ENCODE peak calls at places on chromosomes 5 and 9, in six cellular contexts. G is A549, N is endothelial cell of umbilical vein, B is prostate gland, T is ovary, H is tibial nerve. O is an unnamed sample.

GRCh38 chr5:4220016-4220415 is 624.4 kb downstream of the IRX1 start:
- DNase-seq in G (no peak), N (no peak), B (no peak), T (no peak), H (no peak), O (no peak)

GRCh38 chr9:123102380-123103113 is 69.1 kb downstream of the GPR21 start:
- DNase-seq in G (no peak), N (peak), B (peak), T (no peak), H (no peak), O (peak)

GRCh38 chr9:136860529-136860928 is 5.6 kb downstream of the EDF1 start:
- DNase-seq in G (no peak), N (no peak), B (no peak), T (no peak), H (no peak), O (no peak)

GRCh38 chr9:131227112-131228058 is 48.9 kb downstream of the FAM78A start:
- DNase-seq in G (no peak), N (peak), B (peak), T (peak), H (peak), O (peak)

GRCh38 chr5:14628346-14628745 is 36.2 kb upstream of the OTULIN start:
- DNase-seq in G (peak), N (peak), B (peak), T (peak), H (peak), O (peak)

GRCh38 chr9:110767559-110768063 is 99.0 kb downstream of the MUSK start:
- DNase-seq in G (no peak), N (no peak), B (no peak), T (peak), H (peak), O (no peak)

GRCh38 chr9:81535542-81536241 is 153.7 kb downstream of the TLE1 start:
- DNase-seq in G (peak), N (no peak), B (no peak), T (no peak), H (no peak), O (no peak)

GRCh38 chr5:112004867-112005532 is 248.0 kb upstream of the NREP start:
- DNase-seq in G (no peak), N (peak), B (no peak), T (no peak), H (no peak), O (no peak)

GRCh38 chr5:128844354-128844923 is 120.8 kb upstream of the SLC27A6 start:
- DNase-seq in G (peak), N (peak), B (no peak), T (no peak), H (no peak), O (no peak)

GRCh38 chr5:91283899-91284298 is 99.2 kb downstream of the ARRDC3 start:
- DNase-seq in G (no peak), N (peak), B (peak), T (no peak), H (peak), O (no peak)

GRCh38 chr5:1515921-1516571 is 7.7 kb downstream of the LPCAT1 start:
- DNase-seq in G (peak), N (no peak), B (no peak), T (peak), H (no peak), O (no peak)

GRCh38 chr9:98983295-98984268 is 39.9 kb downstream of the COL15A1 start:
- DNase-seq in G (no peak), N (no peak), B (no peak), T (no peak), H (no peak), O (no peak)

GRCh38 chr9:107948086-107948485 is 458.5 kb upstream of the KLF4 start:
- DNase-seq in G (no peak), N (no peak), B (no peak), T (no peak), H (no peak), O (no peak)

GRCh38 chr9:33823801-33824200 is 6.8 kb downstream of the UBE2R2 start:
- DNase-seq in G (no peak), N (no peak), B (no peak), T (no peak), H (no peak), O (no peak)

GRCh38 chr9:86434039-86434726 is 80.0 kb upstream of the TUT7 start:
- DNase-seq in G (peak), N (peak), B (peak), T (peak), H (peak), O (no peak)

GRCh38 chr5:122515709-122516431 is 203.8 kb downstream of the SNCAIP start:
- DNase-seq in G (peak), N (peak), B (peak), T (peak), H (peak), O (peak)

GRCh38 chr5:75089137-75089536 is 36.8 kb upstream of the GCNT4 start:
- DNase-seq in G (no peak), N (no peak), B (no peak), T (no peak), H (no peak), O (no peak)

GRCh38 chr5:57174128-57174849 is 430 bp downstream of the GPBP1 start:
- DNase-seq in G (no peak), N (peak), B (no peak), T (no peak), H (no peak), O (no peak)

GRCh38 chr5:127871448-127872153 is 168.4 kb downstream of the CCDC192 start:
- DNase-seq in G (no peak), N (peak), B (no peak), T (no peak), H (no peak), O (no peak)

GRCh38 chr5:14036947-14037346 is 92.5 kb upstream of the DNAH5 start:
- DNase-seq in G (peak), N (peak), B (no peak), T (no peak), H (no peak), O (no peak)

GRCh38 chr9:79104216-79104615 is 467.5 kb upstream of the TLE4 start:
- DNase-seq in G (no peak), N (no peak), B (no peak), T (no peak), H (no peak), O (no peak)

GRCh38 chr5:170623576-170624181 is 119.9 kb downstream of the KCNIP1 start:
- DNase-seq in G (peak), N (peak), B (peak), T (no peak), H (no peak), O (peak)

GRCh38 chr5:80216753-80217596 is 38.9 kb downstream of the SERINC5 start:
- DNase-seq in G (no peak), N (no peak), B (peak), T (peak), H (no peak), O (peak)

GRCh38 chr5:133277744-133278143 is 225.9 kb downstream of the HSPA4 start:
- DNase-seq in G (no peak), N (no peak), B (no peak), T (no peak), H (no peak), O (no peak)

DNA sequence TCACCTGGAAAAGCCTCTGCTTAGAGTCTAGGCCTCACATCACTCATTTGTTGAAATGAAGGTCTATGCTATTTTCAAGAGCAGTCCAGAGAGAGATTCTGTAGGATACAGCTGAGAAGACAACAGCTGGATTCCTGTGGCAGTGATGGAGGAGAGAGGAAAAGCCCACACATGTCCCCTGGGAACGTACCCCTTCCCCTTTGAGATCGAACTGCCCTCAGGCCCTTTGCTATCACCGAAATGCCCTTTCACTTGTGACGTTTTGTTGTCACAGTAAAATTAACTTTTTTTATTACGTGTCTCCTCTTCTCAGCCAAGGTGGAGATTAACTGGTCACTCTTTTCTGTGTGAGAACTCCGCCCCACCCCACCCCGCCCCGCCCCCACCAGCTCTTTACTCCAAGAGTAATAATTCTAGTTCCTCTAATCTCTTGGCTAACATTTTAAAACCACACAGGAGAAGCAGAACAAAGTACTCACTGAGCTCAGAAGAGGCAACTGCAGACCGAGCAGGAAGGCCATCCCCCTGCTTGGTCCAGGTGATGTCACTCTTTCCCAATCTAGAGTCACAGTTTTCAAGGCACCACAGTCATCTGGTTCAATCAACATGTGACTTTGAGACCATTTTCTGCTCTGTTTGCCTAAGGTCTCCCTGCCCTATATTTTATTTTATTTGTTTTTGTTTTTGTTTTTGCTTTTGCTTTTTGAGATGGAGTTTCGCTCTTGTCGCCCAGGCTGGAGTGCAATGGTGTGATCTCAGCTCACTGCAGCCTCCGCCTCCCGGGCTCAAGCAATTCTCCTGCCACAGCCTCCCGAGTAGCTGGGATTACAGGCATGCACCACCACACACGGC is 105.6 kb downstream of the SUSD1 start:
- DNase-seq in G (no peak), N (no peak), B (no peak), T (no peak), H (no peak), O (no peak)
- TF ChIP-seq CTCF in G (no peak), N (no peak), B (no peak), T (no peak), H (no peak), O (no peak)

GRCh38 chr9:37471942-37472679 is 6.9 kb upstream of the ZBTB5 start:
- DNase-seq in G (peak), N (peak), B (peak), T (no peak), H (peak), O (peak)
- H3K4me3 ChIP-seq in G (peak), N (peak), B (peak), T (peak), H (peak), O (peak)

GRCh38 chr9:120531683-120532300 is 48.2 kb downstream of the CDK5RAP2 start:
- DNase-seq in G (peak), N (peak), B (no peak), T (no peak), H (no peak), O (peak)

GRCh38 chr9:120532891-120533290 is 47.1 kb downstream of the CDK5RAP2 start:
- DNase-seq in G (no peak), N (no peak), B (no peak), T (no peak), H (no peak), O (no peak)

GRCh38 chr9:120534266-120534665 is 45.7 kb downstream of the CDK5RAP2 start:
- DNase-seq in G (no peak), N (no peak), B (no peak), T (no peak), H (no peak), O (no peak)

GRCh38 chr9:120536094-120536493 is 43.9 kb downstream of the CDK5RAP2 start:
- DNase-seq in G (no peak), N (no peak), B (no peak), T (no peak), H (no peak), O (no peak)

DNA sequence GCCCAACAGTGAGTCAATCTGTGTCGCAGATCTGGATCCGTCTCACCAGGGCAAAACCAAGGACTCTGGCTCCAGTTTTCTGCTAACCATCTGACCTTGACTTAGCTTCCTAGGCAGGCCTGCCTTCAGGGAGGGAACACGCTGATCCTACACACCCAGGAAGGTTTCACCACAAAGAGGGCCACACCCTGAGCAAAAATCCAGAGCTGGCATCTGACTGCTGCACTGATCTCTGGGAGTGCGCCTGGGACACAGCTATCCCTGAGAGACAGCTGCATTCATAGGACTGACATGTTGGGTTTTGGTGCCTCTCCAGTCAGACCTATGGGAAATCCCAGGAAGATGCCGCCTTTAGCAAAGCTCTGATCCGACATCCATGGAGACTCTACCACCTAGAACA is 47.5 kb downstream of the CDK5RAP2 start:
- DNase-seq in G (peak), N (no peak), B (peak), T (no peak), H (peak), O (no peak)
- TF ChIP-seq POLR2A in G (no peak), N (no peak), B (no peak), T (no peak), H (no peak), O (no peak)

GRCh38 chr5:60846298-60846697 is 2.2 kb upstream of the ELOVL7 start:
- DNase-seq in G (no peak), N (no peak), B (no peak), T (no peak), H (no peak), O (no peak)

GRCh38 chr5:60843693-60844428 is at the start of gene ELOVL7:
- DNase-seq in G (peak), N (peak), B (peak), T (no peak), H (no peak), O (peak)

GRCh38 chr5:60841361-60841760 is 2.7 kb downstream of the ELOVL7 start:
- DNase-seq in G (no peak), N (no peak), B (no peak), T (no peak), H (no peak), O (peak)

GRCh38 chr5:60844429-60844890 is 391 bp upstream of the ELOVL7 start:
- DNase-seq in G (peak), N (no peak), B (no peak), T (no peak), H (no peak), O (no peak)

GRCh38 chr5:60842859-60843692 is 993 bp downstream of the ELOVL7 start:
- DNase-seq in G (peak), N (peak), B (peak), T (no peak), H (no peak), O (peak)
- TF ChIP-seq CTCF in G (no peak), N (no peak), B (no peak), T (no peak), H (no peak), O (no peak)

GRCh38 chr5:159332800-159333563 is 2.7 kb upstream of the IL12B start:
- DNase-seq in G (no peak), N (no peak), B (no peak), T (no peak), H (no peak), O (no peak)
- H3K4me3 ChIP-seq in G (no peak), N (no peak), B (no peak), T (no peak), H (no peak), O (no peak)

GRCh38 chr5:151234476-151235238 is 10.8 kb upstream of the CCDC69 start:
- DNase-seq in G (peak), N (no peak), B (peak), T (peak), H (peak), O (peak)
- TF ChIP-seq POLR2A in G (no peak), N (no peak), B (no peak), T (peak), H (no peak), O (no peak)

GRCh38 chr9:121313458-121314152 is 45.6 kb downstream of the GSN start:
- DNase-seq in G (no peak), N (no peak), B (no peak), T (no peak), H (no peak), O (no peak)
- TF ChIP-seq CTCF in G (no peak), N (no peak), B (no peak), T (no peak), H (no peak), O (no peak)

DNA sequence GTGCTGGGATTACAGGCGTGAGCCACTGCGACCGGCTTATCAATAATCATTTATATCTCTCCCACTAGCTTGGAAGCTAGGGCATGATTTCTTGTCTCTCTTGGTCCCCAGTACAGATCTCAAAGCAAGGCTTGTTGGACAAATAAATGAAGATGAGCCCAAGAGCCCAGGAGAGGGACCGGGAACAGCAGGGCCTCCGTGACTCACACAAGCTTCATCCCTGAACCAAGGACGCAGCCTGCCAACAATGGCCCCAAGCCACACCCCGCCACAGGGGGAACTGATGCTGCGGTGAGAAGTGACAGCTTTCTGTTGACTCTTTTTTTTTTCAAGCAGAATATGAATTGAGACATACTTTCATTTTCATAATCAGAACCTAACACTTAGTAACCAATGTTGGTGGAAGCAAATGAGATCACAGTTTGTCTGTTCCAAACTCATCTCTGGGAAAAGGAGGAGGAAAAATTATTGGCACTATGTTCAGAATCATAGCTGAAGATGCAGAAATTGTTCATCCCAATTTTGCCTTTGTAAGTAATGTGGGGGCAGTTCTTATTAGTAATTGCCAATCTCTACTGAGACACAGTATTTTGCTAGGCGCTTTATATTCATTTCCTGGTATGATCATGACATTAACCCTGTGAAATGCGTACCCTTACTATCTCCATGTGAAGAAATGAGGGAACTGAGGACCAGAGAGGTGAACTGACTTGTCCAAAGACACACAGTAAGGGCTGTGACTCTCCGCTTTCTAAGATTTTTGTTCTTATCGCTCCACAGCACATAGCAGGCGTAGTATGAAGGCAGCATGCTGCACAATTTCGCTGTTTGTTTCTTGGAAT is 6.6 kb upstream of the DUSP1 start:
- DNase-seq in G (peak), N (peak), B (peak), T (peak), H (peak), O (peak)
- H3K4me3 ChIP-seq in G (peak), N (no peak), B (no peak), T (no peak), H (no peak), O (no peak)

O was measured in thyroid gland.